ENCODE peak calls at places on chromosomes 3 and 15, in seven cellular contexts. One of them, this sample, is unnamed.

GRCh38 chr3:193132247-193132646 is 108.8 kb upstream of the PLAAT1 start:
- DNase-seq in SK-N-SH: no peak
- DNase-seq in GM12878: no peak
- DNase-seq in K562: no peak
- DNase-seq in H1: no peak
- DNase-seq in HepG2: no peak
- DNase-seq in HCT116: no peak
- DNase-seq in this sample: no peak

GRCh38 chr15:64045774-64046346 is 425 bp downstream of the DAPK2 start:
- DNase-seq in HepG2: no peak
- DNase-seq in HCT116: no peak
- DNase-seq in SK-N-SH: peak; percentile 89
- DNase-seq in GM12878: no peak
- DNase-seq in K562: no peak
- DNase-seq in H1: peak; percentile 67
- DNase-seq in this sample: peak; percentile 33

GRCh38 chr15:34861216-34861615 is 65.9 kb upstream of the ACTC1 start:
- DNase-seq in H1: no peak
- DNase-seq in HCT116: no peak
- DNase-seq in SK-N-SH: no peak
- DNase-seq in GM12878: no peak
- DNase-seq in K562: peak; percentile 22
- DNase-seq in HepG2: no peak
- DNase-seq in this sample: no peak

GRCh38 chr3:178560759-178561158 is 24.5 kb downstream of the KCNMB2 start:
- DNase-seq in H1: no peak
- DNase-seq in K562: no peak
- DNase-seq in HCT116: no peak
- DNase-seq in SK-N-SH: no peak
- DNase-seq in HepG2: no peak
- DNase-seq in GM12878: no peak
- DNase-seq in this sample: no peak

GRCh38 chr15:63378946-63379345 is 2.7 kb downstream of the CA12 start:
- DNase-seq in HCT116: no peak
- DNase-seq in K562: no peak
- DNase-seq in SK-N-SH: no peak
- DNase-seq in HepG2: no peak
- DNase-seq in GM12878: no peak
- DNase-seq in H1: no peak
- DNase-seq in this sample: no peak

GRCh38 chr3:67113802-67114407 is 115.8 kb downstream of the KBTBD8 start:
- DNase-seq in HCT116: peak; percentile 62
- DNase-seq in SK-N-SH: peak; percentile 48
- DNase-seq in HepG2: peak; percentile 75
- DNase-seq in H1: peak; percentile 93
- DNase-seq in K562: peak; percentile 65
- DNase-seq in GM12878: peak; percentile 59
- DNase-seq in this sample: peak; percentile 21

GRCh38 chr3:98741121-98741716 is 21.9 kb upstream of the ST3GAL6 start:
- DNase-seq in H1: no peak
- DNase-seq in SK-N-SH: no peak
- DNase-seq in GM12878: no peak
- DNase-seq in HepG2: peak; percentile 27
- DNase-seq in K562: no peak
- DNase-seq in HCT116: no peak
- DNase-seq in this sample: no peak

GRCh38 chr3:153293222-153293621 is 131.2 kb downstream of the RAP2B start:
- DNase-seq in H1: no peak
- DNase-seq in HCT116: no peak
- DNase-seq in HepG2: no peak
- DNase-seq in SK-N-SH: no peak
- DNase-seq in K562: no peak
- DNase-seq in GM12878: no peak
- DNase-seq in this sample: no peak

GRCh38 chr3:79726795-79727194 is 41.0 kb downstream of the ROBO1 start:
- DNase-seq in H1: no peak
- DNase-seq in SK-N-SH: no peak
- DNase-seq in K562: no peak
- DNase-seq in HepG2: no peak
- DNase-seq in HCT116: no peak
- DNase-seq in GM12878: no peak
- DNase-seq in this sample: no peak

GRCh38 chr3:17140670-17141505 is 256.1 kb downstream of the PLCL2 start:
- DNase-seq in HepG2: no peak
- DNase-seq in H1: no peak
- DNase-seq in SK-N-SH: no peak
- DNase-seq in K562: no peak
- DNase-seq in HCT116: no peak
- DNase-seq in GM12878: no peak
- DNase-seq in this sample: no peak

GRCh38 chr3:38521391-38521987 is 25.3 kb downstream of the EXOG start:
- DNase-seq in HepG2: peak; percentile 56
- DNase-seq in GM12878: peak; percentile 27
- DNase-seq in K562: peak; percentile 69
- DNase-seq in HCT116: peak; percentile 62
- DNase-seq in H1: peak; percentile 83
- DNase-seq in SK-N-SH: peak; percentile 70
- DNase-seq in this sample: peak; percentile 45

GRCh38 chr3:2851835-2852234 is 258.3 kb downstream of the IL5RA start:
- DNase-seq in HCT116: no peak
- DNase-seq in SK-N-SH: no peak
- DNase-seq in K562: no peak
- DNase-seq in H1: no peak
- DNase-seq in HepG2: no peak
- DNase-seq in GM12878: no peak
- DNase-seq in this sample: no peak

GRCh38 chr3:101732240-101732641 is 7.8 kb downstream of the CEP97 start:
- DNase-seq in K562: no peak
- DNase-seq in GM12878: no peak
- DNase-seq in HepG2: no peak
- DNase-seq in SK-N-SH: no peak
- DNase-seq in HCT116: no peak
- DNase-seq in H1: no peak
- DNase-seq in this sample: no peak

GRCh38 chr3:126197854-126198584 is 17.6 kb upstream of the ALDH1L1 start:
- DNase-seq in SK-N-SH: peak; percentile 76
- DNase-seq in K562: peak; percentile 60
- DNase-seq in HCT116: peak; percentile 67
- DNase-seq in HepG2: peak; percentile 62
- DNase-seq in H1: peak; percentile 81
- DNase-seq in GM12878: no peak
- DNase-seq in this sample: peak; percentile 65

GRCh38 chr3:188071636-188072035 is 82.3 kb upstream of the LPP start:
- DNase-seq in K562: no peak
- DNase-seq in HepG2: no peak
- DNase-seq in GM12878: no peak
- DNase-seq in SK-N-SH: no peak
- DNase-seq in HCT116: no peak
- DNase-seq in H1: no peak
- DNase-seq in this sample: no peak
- TF ChIP-seq JUND in K562: no peak
- TF ChIP-seq JUND in HepG2: no peak
- TF ChIP-seq JUND in GM12878: no peak
- TF ChIP-seq JUND in SK-N-SH: no peak
- TF ChIP-seq JUND in HCT116: no peak
- TF ChIP-seq JUND in H1: no peak
- TF ChIP-seq JUND in this sample: no peak

GRCh38 chr3:158105710-158106438 is at the start of gene SHOX2:
- DNase-seq in HCT116: no peak
- DNase-seq in GM12878: no peak
- DNase-seq in SK-N-SH: no peak
- DNase-seq in K562: peak; percentile 64
- DNase-seq in HepG2: no peak
- DNase-seq in H1: no peak
- DNase-seq in this sample: no peak

GRCh38 chr3:158107508-158108095 is 1.4 kb upstream of the SHOX2 start:
- DNase-seq in HCT116: no peak
- DNase-seq in H1: no peak
- DNase-seq in SK-N-SH: no peak
- DNase-seq in HepG2: no peak
- DNase-seq in GM12878: no peak
- DNase-seq in K562: no peak
- DNase-seq in this sample: no peak

GRCh38 chr3:158105124-158105709 is 1.0 kb downstream of the SHOX2 start:
- DNase-seq in HCT116: no peak
- DNase-seq in H1: peak; percentile 79
- DNase-seq in K562: peak; percentile 47
- DNase-seq in GM12878: no peak
- DNase-seq in SK-N-SH: peak; percentile 84
- DNase-seq in HepG2: no peak
- DNase-seq in this sample: no peak

GRCh38 chr3:158108596-158108995 is 1.3 kb upstream of the RSRC1 start:
- DNase-seq in HCT116: no peak
- DNase-seq in H1: no peak
- DNase-seq in K562: no peak
- DNase-seq in GM12878: no peak
- DNase-seq in HepG2: no peak
- DNase-seq in SK-N-SH: no peak
- DNase-seq in this sample: no peak

DNA sequence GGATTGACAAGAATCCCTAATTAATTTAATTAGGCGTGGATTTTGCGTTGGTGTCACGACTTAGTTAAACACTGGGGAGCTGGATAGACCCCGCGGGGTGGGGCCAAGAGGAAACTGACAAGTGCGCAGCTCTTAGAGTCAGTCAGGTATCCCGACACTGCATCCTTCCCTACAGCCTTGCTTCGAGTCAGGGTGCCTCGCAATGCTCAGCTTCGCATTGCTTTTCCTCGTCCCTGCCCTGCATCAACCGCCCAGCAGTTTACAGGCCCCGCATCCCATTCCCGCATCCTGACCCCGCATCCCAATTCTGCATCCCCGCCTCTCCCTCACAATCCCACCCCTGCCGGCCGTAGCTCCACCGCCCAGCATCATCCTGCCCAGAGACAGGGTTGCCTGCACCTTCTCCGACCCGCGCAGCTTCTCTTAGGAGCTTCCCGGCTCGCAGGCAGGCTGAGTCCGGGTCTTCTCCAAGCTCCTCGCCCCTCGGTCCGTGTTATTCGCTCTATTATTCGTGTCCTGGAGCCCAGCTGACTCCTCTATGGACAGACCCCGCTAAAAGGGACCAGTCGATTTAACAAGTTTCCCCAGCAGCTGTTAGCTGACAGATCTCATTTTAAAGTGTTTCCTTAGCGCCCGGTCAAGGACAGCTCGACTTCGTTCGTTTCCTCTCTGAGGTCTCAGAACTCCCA is 697 bp upstream of the SHOX2 start:
- DNase-seq in SK-N-SH: peak; percentile 63
- DNase-seq in GM12878: no peak
- DNase-seq in HCT116: no peak
- DNase-seq in HepG2: no peak
- DNase-seq in H1: peak; percentile 75
- DNase-seq in K562: no peak
- DNase-seq in this sample: no peak
- TF ChIP-seq JUND in SK-N-SH: no peak
- TF ChIP-seq JUND in GM12878: no peak
- TF ChIP-seq JUND in HCT116: no peak
- TF ChIP-seq JUND in HepG2: no peak
- TF ChIP-seq JUND in H1: no peak
- TF ChIP-seq JUND in K562: no peak
- TF ChIP-seq JUND in this sample: no peak

GRCh38 chr3:117562000-117562399 is 852.4 kb downstream of the TUSC7 start:
- DNase-seq in H1: no peak
- DNase-seq in HepG2: no peak
- DNase-seq in K562: no peak
- DNase-seq in HCT116: no peak
- DNase-seq in SK-N-SH: no peak
- DNase-seq in GM12878: no peak
- DNase-seq in this sample: no peak
- TF ChIP-seq JUND in H1: no peak
- TF ChIP-seq JUND in HepG2: no peak
- TF ChIP-seq JUND in K562: no peak
- TF ChIP-seq JUND in HCT116: no peak
- TF ChIP-seq JUND in SK-N-SH: no peak
- TF ChIP-seq JUND in GM12878: no peak
- TF ChIP-seq JUND in this sample: no peak

DNA sequence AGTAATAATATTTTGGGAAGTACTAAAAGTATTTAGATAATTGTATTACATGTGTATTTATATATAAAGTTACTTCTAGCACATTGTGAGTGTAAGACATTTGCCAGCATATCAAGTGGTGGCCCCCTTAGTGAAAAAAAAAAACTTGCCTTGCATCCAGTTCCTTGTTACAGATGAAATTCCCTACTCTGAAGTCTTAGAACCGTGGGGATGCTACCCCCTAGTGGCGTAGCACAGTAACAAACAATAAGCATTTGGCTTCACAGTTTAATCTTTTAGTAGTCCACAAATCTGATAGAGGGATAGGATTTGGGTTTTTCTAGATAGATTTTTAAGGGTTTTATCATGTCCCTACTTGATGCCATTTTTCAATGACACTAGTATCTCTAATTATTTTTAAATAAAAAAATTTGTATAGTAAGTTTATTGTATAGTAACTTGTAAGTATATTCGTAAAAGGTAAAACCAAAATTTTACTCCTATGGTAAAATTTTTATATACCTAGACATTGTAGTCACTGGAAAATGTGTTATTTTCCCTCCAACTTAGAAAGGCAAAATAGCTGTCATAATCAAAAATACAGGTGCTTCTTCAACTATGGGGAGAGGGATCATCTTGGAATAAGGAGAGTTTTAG is 14.3 kb downstream of the SMC4 start:
- DNase-seq in GM12878: peak; percentile 19
- DNase-seq in K562: peak; percentile 59
- DNase-seq in HCT116: peak; percentile 60
- DNase-seq in H1: peak; percentile 67
- DNase-seq in HepG2: peak; percentile 70
- DNase-seq in SK-N-SH: peak; percentile 64
- DNase-seq in this sample: peak; percentile 86
- TF ChIP-seq JUND in GM12878: no peak
- TF ChIP-seq JUND in K562: no peak
- TF ChIP-seq JUND in HCT116: no peak
- TF ChIP-seq JUND in H1: no peak
- TF ChIP-seq JUND in HepG2: no peak
- TF ChIP-seq JUND in SK-N-SH: no peak
- TF ChIP-seq JUND in this sample: no peak